ENCODE peak calls at places on chromosomes 16 and 17, in nine cellular contexts. U is mesenchymal stem cell, Q is thoracic aorta, E is body of pancreas, K is stomach, D is adrenal gland, W is left ventricle myocardium inferior, P is A673, B is psoas muscle. A is an unnamed sample. For H3K4me1, the result is how much of the 10 kb centered on the place peaks cover.

GRCh38 chr17:13759936-13760335 is 158.2 kb upstream of the HS3ST3A1 start:
- DNase-seq in U (no peak), K (no peak), W (no peak), B (no peak), P (no peak), D (no peak), E (no peak), Q (no peak), A (no peak)

GRCh38 chr17:43216762-43217613 is 5.3 kb downstream of the TMEM106A start:
- DNase-seq in W (no peak), P (no peak), B (no peak), K (no peak), D (peak), E (no peak), U (no peak), Q (no peak), A (no peak)

GRCh38 chr16:71564377-71564967 is 12.4 kb downstream of the TAT start:
- DNase-seq in B (peak), K (no peak), P (no peak), D (peak), U (no peak), W (no peak), Q (peak), E (no peak), A (peak)

GRCh38 chr16:84194018-84194417 is 3.1 kb downstream of the ADAD2 start:
- DNase-seq in U (no peak), E (no peak), K (no peak), W (no peak), D (no peak), P (no peak), Q (no peak), B (no peak), A (no peak)

GRCh38 chr16:81940781-81941560 is 70.3 kb downstream of the SDR42E1 start:
- DNase-seq in W (no peak), Q (no peak), D (no peak), P (peak), U (peak), B (no peak), E (no peak), K (no peak), A (peak)

GRCh38 chr16:2816751-2817495 is at the start of gene PRSS21:
- DNase-seq in P (no peak), D (no peak), E (peak), B (no peak), K (no peak), Q (no peak), U (no peak), W (no peak), A (no peak)

GRCh38 chr17:61444075-61444474 is 8.1 kb upstream of the TBX4 start:
- DNase-seq in B (no peak), E (no peak), U (no peak), P (no peak), K (no peak), Q (no peak), D (no peak), W (no peak), A (no peak)

GRCh38 chr17:10741416-10742140 is 11.8 kb upstream of the TMEM220 start:
- DNase-seq in P (no peak), B (no peak), W (no peak), D (peak), U (no peak), Q (no peak), E (no peak), K (peak), A (no peak)

GRCh38 chr17:12545877-12546513 is 119.7 kb upstream of the MYOCD start:
- DNase-seq in K (no peak), W (no peak), E (peak), D (peak), B (no peak), U (peak), P (peak), Q (no peak), A (peak)

GRCh38 chr16:3902731-3903130 is 22.2 kb upstream of the CREBBP start:
- DNase-seq in B (no peak), U (no peak), Q (no peak), D (no peak), E (no peak), W (no peak), P (no peak), K (no peak), A (no peak)

GRCh38 chr17:29458066-29458465 is 67.9 kb downstream of the TAOK1 start:
- DNase-seq in Q (no peak), K (no peak), P (no peak), D (no peak), E (no peak), W (no peak), B (no peak), U (no peak), A (no peak)

GRCh38 chr16:17149904-17150483 is 320.8 kb downstream of the XYLT1 start:
- DNase-seq in D (no peak), B (no peak), W (no peak), K (no peak), Q (no peak), E (no peak), P (no peak), U (no peak), A (no peak)

GRCh38 chr17:1989135-1989534 is 36.0 kb downstream of the RTN4RL1 start:
- DNase-seq in Q (peak), B (no peak), P (no peak), E (no peak), D (peak), W (no peak), U (no peak), K (no peak), A (no peak)

GRCh38 chr17:51759260-51759659 is 399.3 kb downstream of the CA10 start:
- DNase-seq in E (no peak), P (no peak), K (no peak), D (no peak), B (no peak), Q (no peak), U (no peak), W (no peak), A (no peak)

GRCh38 chr17:75008373-75008772 is 4.1 kb upstream of the MRPL58 start:
- DNase-seq in P (no peak), Q (no peak), W (no peak), B (peak), K (no peak), U (no peak), D (no peak), E (no peak), A (no peak)

GRCh38 chr17:39605492-39606433 is 2.0 kb downstream of the NEUROD2 start:
- DNase-seq in W (no peak), K (no peak), Q (no peak), E (no peak), U (peak), B (no peak), D (no peak), P (no peak), A (no peak)

GRCh38 chr16:87463722-87464690 is 28.8 kb downstream of the ZCCHC14 start:
- DNase-seq in D (peak), B (no peak), U (peak), W (no peak), K (no peak), E (peak), P (no peak), Q (no peak), A (no peak)

GRCh38 chr17:1485311-1485747 is 7.2 kb downstream of the MYO1C start:
- DNase-seq in W (peak), P (peak), Q (no peak), U (peak), D (no peak), B (peak), K (peak), E (peak), A (peak)

GRCh38 chr17:1947229-1947742 is 77.8 kb downstream of the RTN4RL1 start:
- DNase-seq in D (no peak), U (no peak), B (no peak), E (no peak), W (peak), K (peak), P (no peak), Q (no peak), A (peak)

GRCh38 chr16:63745456-63745855 is 1376.4 kb downstream of the CDH11 start:
- DNase-seq in P (no peak), K (no peak), D (no peak), U (no peak), B (no peak), Q (no peak), E (no peak), W (no peak), A (no peak)

GRCh38 chr17:45408611-45409421 is 23.9 kb downstream of the ARHGAP27 start:
- DNase-seq in B (no peak), U (no peak), D (no peak), Q (no peak), P (no peak), W (no peak), E (no peak), K (no peak), A (peak)
- H3K4me3 ChIP-seq in B (peak), U (no peak), D (no peak), Q (peak), P (no peak), W (peak), E (no peak), K (peak), A (no peak)

DNA sequence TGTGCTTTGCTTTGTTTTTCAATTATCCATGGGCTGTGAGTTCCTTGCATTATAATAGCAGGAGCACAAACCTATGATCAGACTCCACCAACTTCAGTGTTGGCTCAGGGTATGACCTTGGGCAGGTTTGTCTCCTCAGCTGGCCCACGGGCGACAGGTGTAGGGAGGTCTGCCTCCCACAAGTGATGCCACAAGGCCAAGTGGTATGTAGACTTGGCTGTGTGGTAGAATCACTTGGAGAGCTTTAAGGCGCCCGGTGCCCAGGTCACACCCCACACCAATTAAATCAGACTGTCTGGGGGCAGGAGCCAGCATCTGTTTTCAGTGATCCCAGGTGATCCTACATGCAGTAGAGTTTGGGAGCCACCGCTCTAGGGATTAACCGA is 153.4 kb downstream of the CLEC16A start:
- DNase-seq in W (no peak), B (no peak), Q (no peak), U (no peak), E (no peak), D (no peak), P (no peak), K (no peak), A (no peak)
- H3K4me1 ChIP-seq in W (under half), B (under half), Q (under half), U (under half), E (under half), D (under half), P (under half), K (half or more), A (under half)

GRCh38 chr16:11679250-11679649 is 11.0 kb downstream of the SNN start:
- DNase-seq in B (no peak), P (no peak), U (no peak), E (no peak), W (no peak), Q (no peak), D (no peak), K (no peak), A (no peak)
- H3K27ac ChIP-seq in B (peak), P (no peak), U (no peak), E (no peak), W (peak), Q (peak), D (no peak), K (peak), A (peak)

DNA sequence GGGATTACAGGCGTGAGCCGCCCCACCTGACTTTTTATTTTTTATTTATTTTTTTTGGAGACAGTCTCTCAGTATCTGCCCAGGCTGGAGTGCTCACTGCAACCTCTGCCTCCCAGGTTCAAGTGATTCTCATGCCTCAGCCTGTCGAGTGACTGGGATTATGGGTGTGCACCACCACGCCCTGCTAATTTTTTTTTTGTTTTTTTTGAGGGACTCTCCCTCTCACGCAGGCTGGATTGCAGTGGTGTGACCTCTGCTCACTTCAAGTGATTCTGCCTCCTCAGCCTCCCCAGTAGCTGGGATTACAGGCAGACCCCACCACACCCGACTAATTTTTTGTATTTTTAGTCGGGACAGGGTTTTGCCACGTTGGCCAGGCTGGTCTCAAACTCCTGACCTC is 7.7 kb downstream of the ZNF207 start:
- DNase-seq in K (no peak), Q (no peak), U (no peak), W (no peak), E (no peak), D (no peak), P (no peak), B (no peak), A (no peak)
- H3K4me3 ChIP-seq in K (no peak), Q (no peak), U (no peak), W (no peak), E (no peak), D (no peak), P (no peak), B (no peak), A (no peak)

DNA sequence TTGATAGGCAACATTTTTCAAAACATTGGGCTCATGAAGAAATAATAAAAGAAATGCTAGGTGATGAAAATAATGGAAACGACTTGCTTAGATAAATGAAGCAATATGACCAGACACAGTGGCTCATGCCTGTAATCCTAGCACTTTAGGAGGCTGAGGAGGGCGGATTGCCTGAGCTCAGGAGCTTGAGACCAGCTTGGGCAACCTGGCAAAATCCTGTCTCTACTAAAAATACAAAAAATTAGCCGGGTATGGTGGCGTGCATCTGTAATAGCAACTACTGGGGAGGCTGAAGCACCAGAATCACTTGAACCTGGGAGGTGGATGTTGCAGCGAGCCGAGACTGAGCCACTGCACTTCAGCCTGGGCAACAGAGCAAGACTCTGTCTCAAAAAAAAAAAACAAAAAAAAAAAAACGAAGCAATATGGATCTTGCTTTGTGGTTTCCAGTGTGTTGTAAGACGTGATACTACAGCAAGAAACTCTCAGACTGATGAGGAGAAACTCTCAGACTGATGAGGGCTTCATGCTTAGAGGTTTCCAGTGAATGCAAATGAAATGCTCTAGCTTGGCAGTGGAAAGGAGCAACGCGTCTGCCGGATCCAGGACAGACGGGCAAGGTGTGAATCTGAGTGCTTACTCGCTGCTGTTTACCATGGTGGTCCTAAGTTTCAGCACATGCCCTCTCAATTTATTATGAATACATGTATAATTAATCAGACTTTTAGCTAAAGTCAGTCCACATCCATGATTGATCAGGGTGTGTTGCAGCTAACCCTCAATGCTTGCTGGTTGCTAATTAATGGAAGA is 11.5 kb upstream of the IGF2BP1 start:
- DNase-seq in W (no peak), E (no peak), D (no peak), P (no peak), U (no peak), K (no peak), Q (no peak), B (no peak), A (no peak)
- H3K4me1 ChIP-seq in W (under half), E (under half), D (under half), P (under half), U (under half), K (under half), Q (under half), B (under half), A (under half)

GRCh38 chr17:77420476-77420803 is 279.7 kb downstream of the SEC14L1 start:
- DNase-seq in B (no peak), Q (no peak), W (no peak), U (no peak), K (no peak), E (no peak), D (no peak), P (no peak), A (no peak)
- H3K27ac ChIP-seq in B (peak), Q (no peak), W (peak), U (peak), K (peak), E (peak), D (no peak), P (peak), A (peak)

GRCh38 chr17:7855643-7856080 is 796 bp downstream of the TMEM88 start:
- DNase-seq in K (no peak), U (peak), W (no peak), E (no peak), B (peak), P (no peak), Q (no peak), D (peak), A (no peak)
- H3K4me3 ChIP-seq in K (peak), U (peak), W (peak), E (no peak), B (peak), P (peak), Q (peak), D (peak), A (peak)

GRCh38 chr16:68117884-68118283 is 32.7 kb downstream of the NFATC3 start:
- DNase-seq in U (no peak), W (no peak), K (no peak), P (no peak), B (no peak), E (no peak), Q (no peak), D (no peak), A (no peak)
- H3K4me1 ChIP-seq in U (under half), W (under half), K (under half), P (under half), B (under half), E (under half), Q (under half), D (under half), A (under half)

GRCh38 chr17:72110953-72111339 is 9.9 kb upstream of the SOX9 start:
- DNase-seq in W (no peak), Q (no peak), K (no peak), B (no peak), P (no peak), U (no peak), E (no peak), D (no peak), A (no peak)
- H3K27ac ChIP-seq in W (no peak), Q (no peak), K (no peak), B (no peak), P (no peak), U (no peak), E (no peak), D (no peak), A (no peak)

A was measured in cardiac muscle cell.